ENCODE peak calls at places on chromosomes 6 and 20, in six cellular contexts. One of them, this sample, is unnamed.

GRCh38 chr20:10603971-10604864 is 69.6 kb downstream of the JAG1 start:
- DNase-seq in adrenal gland: peak
- DNase-seq in heart left ventricle: peak
- DNase-seq in IMR-90: peak
- DNase-seq in ovary: no peak
- DNase-seq in upper lobe of left lung: peak
- DNase-seq in this sample: peak

GRCh38 chr6:83125425-83125824 is 58.0 kb downstream of the DOP1A start:
- DNase-seq in adrenal gland: no peak
- DNase-seq in heart left ventricle: no peak
- DNase-seq in IMR-90: no peak
- DNase-seq in ovary: no peak
- DNase-seq in upper lobe of left lung: no peak
- DNase-seq in this sample: no peak

GRCh38 chr6:150417899-150418824 is 49.4 kb downstream of the IYD start:
- DNase-seq in adrenal gland: peak
- DNase-seq in heart left ventricle: no peak
- DNase-seq in IMR-90: peak
- DNase-seq in ovary: no peak
- DNase-seq in upper lobe of left lung: no peak
- DNase-seq in this sample: peak

GRCh38 chr6:73236147-73236750 is 11.0 kb upstream of the KHDC1L start:
- DNase-seq in adrenal gland: no peak
- DNase-seq in heart left ventricle: no peak
- DNase-seq in IMR-90: peak
- DNase-seq in ovary: no peak
- DNase-seq in upper lobe of left lung: no peak
- DNase-seq in this sample: no peak

GRCh38 chr6:119881416-119881815 is 531.9 kb upstream of the MAN1A1 start:
- DNase-seq in adrenal gland: no peak
- DNase-seq in heart left ventricle: no peak
- DNase-seq in IMR-90: no peak
- DNase-seq in ovary: no peak
- DNase-seq in upper lobe of left lung: no peak
- DNase-seq in this sample: no peak

GRCh38 chr6:33607784-33608161 is 13.3 kb upstream of the ITPR3 start:
- DNase-seq in adrenal gland: no peak
- DNase-seq in heart left ventricle: no peak
- DNase-seq in IMR-90: no peak
- DNase-seq in ovary: no peak
- DNase-seq in upper lobe of left lung: peak
- DNase-seq in this sample: no peak

GRCh38 chr20:47749367-47749766 is 35.9 kb downstream of the SULF2 start:
- DNase-seq in adrenal gland: no peak
- DNase-seq in heart left ventricle: peak
- DNase-seq in IMR-90: no peak
- DNase-seq in ovary: no peak
- DNase-seq in upper lobe of left lung: no peak
- DNase-seq in this sample: peak

GRCh38 chr20:46558511-46558959 is 8.1 kb upstream of the OCSTAMP start:
- DNase-seq in adrenal gland: peak
- DNase-seq in heart left ventricle: peak
- DNase-seq in IMR-90: peak
- DNase-seq in ovary: no peak
- DNase-seq in upper lobe of left lung: no peak
- DNase-seq in this sample: peak

GRCh38 chr6:20377623-20378265 is 23.9 kb upstream of the E2F3 start:
- DNase-seq in adrenal gland: no peak
- DNase-seq in heart left ventricle: no peak
- DNase-seq in IMR-90: peak
- DNase-seq in ovary: no peak
- DNase-seq in upper lobe of left lung: no peak
- DNase-seq in this sample: no peak

GRCh38 chr6:22906091-22906549 is 336.8 kb downstream of the HDGFL1 start:
- DNase-seq in adrenal gland: no peak
- DNase-seq in heart left ventricle: no peak
- DNase-seq in IMR-90: no peak
- DNase-seq in ovary: no peak
- DNase-seq in upper lobe of left lung: no peak
- DNase-seq in this sample: peak

GRCh38 chr20:47355489-47356219 is 845 bp downstream of the ZMYND8 start:
- DNase-seq in adrenal gland: no peak
- DNase-seq in heart left ventricle: no peak
- DNase-seq in IMR-90: no peak
- DNase-seq in ovary: no peak
- DNase-seq in upper lobe of left lung: no peak
- DNase-seq in this sample: no peak

GRCh38 chr20:20230741-20231140 is 137.2 kb upstream of the INSM1 start:
- DNase-seq in adrenal gland: no peak
- DNase-seq in heart left ventricle: no peak
- DNase-seq in IMR-90: no peak
- DNase-seq in ovary: no peak
- DNase-seq in upper lobe of left lung: no peak
- DNase-seq in this sample: no peak

GRCh38 chr20:19835533-19836222 is 77.6 kb downstream of the RIN2 start:
- DNase-seq in adrenal gland: no peak
- DNase-seq in heart left ventricle: peak
- DNase-seq in IMR-90: no peak
- DNase-seq in ovary: no peak
- DNase-seq in upper lobe of left lung: no peak
- DNase-seq in this sample: no peak

GRCh38 chr6:36298037-36298436 is 28.2 kb downstream of the PNPLA1 start:
- DNase-seq in adrenal gland: no peak
- DNase-seq in heart left ventricle: no peak
- DNase-seq in IMR-90: no peak
- DNase-seq in ovary: no peak
- DNase-seq in upper lobe of left lung: no peak
- DNase-seq in this sample: no peak

GRCh38 chr20:18506744-18507143 is 996 bp upstream of the SEC23B start:
- DNase-seq in adrenal gland: no peak
- DNase-seq in heart left ventricle: no peak
- DNase-seq in IMR-90: no peak
- DNase-seq in ovary: no peak
- DNase-seq in upper lobe of left lung: no peak
- DNase-seq in this sample: no peak

DNA sequence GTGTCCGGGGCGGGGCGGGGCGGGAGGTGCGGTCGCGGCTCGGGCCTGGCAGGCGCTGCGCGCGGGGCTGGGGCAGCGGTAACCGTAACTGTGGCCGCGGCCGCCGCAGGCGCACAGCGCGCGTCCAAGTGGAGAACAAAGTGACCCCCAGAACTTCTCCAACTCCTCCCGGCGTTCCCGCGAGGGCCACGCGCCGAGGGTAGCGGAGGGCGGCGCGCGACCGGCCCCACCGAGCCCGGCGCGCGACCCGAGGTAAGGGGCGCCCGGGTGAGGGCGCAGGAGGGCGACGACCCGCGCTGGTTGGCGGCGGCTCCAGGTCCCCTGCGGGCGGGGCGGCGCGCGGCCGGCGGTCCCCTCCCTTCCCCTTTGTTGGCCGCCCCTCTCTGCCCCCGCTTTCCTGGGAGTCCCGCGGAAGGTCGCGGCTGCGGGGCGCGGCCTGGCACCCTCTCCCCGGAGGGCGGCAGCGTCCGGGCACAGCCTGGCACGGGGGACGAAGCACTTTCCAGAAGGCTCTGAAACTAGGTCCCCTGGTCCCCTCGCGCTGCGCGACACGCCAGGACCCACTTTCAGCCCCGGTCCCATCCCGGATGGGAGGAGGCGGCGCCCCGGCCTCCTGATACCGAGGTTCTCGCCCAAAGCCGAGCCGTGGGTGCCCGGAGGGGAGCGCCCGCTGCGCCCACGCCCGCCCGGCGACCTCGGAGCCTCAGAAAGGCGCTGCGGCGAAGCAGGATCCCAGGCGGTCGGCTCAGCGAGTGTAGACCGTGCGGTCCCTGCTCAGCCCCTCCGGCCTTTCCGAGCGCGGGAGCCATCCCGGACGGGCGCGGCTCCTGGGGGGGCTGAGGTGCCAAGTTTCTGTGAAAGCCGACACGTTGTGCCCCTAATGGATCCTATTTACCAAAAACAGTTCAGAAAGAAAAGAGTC is at the start of gene TIAM2:
- DNase-seq in adrenal gland: peak
- DNase-seq in heart left ventricle: no peak
- DNase-seq in IMR-90: no peak
- DNase-seq in ovary: no peak
- DNase-seq in upper lobe of left lung: no peak
- DNase-seq in this sample: peak
- TF ChIP-seq POLR2A in adrenal gland: peak
- TF ChIP-seq POLR2A in heart left ventricle: no peak
- TF ChIP-seq POLR2A in IMR-90: no peak
- TF ChIP-seq POLR2A in ovary: no peak
- TF ChIP-seq POLR2A in upper lobe of left lung: no peak
- TF ChIP-seq POLR2A in this sample: no peak

GRCh38 chr20:38395165-38395564 is 40.0 kb downstream of the SNHG17 start:
- DNase-seq in adrenal gland: peak
- DNase-seq in heart left ventricle: no peak
- DNase-seq in IMR-90: no peak
- DNase-seq in ovary: no peak
- DNase-seq in upper lobe of left lung: no peak
- DNase-seq in this sample: no peak
- TF ChIP-seq POLR2A in adrenal gland: no peak
- TF ChIP-seq POLR2A in heart left ventricle: no peak
- TF ChIP-seq POLR2A in IMR-90: no peak
- TF ChIP-seq POLR2A in ovary: no peak
- TF ChIP-seq POLR2A in upper lobe of left lung: no peak
- TF ChIP-seq POLR2A in this sample: no peak

DNA sequence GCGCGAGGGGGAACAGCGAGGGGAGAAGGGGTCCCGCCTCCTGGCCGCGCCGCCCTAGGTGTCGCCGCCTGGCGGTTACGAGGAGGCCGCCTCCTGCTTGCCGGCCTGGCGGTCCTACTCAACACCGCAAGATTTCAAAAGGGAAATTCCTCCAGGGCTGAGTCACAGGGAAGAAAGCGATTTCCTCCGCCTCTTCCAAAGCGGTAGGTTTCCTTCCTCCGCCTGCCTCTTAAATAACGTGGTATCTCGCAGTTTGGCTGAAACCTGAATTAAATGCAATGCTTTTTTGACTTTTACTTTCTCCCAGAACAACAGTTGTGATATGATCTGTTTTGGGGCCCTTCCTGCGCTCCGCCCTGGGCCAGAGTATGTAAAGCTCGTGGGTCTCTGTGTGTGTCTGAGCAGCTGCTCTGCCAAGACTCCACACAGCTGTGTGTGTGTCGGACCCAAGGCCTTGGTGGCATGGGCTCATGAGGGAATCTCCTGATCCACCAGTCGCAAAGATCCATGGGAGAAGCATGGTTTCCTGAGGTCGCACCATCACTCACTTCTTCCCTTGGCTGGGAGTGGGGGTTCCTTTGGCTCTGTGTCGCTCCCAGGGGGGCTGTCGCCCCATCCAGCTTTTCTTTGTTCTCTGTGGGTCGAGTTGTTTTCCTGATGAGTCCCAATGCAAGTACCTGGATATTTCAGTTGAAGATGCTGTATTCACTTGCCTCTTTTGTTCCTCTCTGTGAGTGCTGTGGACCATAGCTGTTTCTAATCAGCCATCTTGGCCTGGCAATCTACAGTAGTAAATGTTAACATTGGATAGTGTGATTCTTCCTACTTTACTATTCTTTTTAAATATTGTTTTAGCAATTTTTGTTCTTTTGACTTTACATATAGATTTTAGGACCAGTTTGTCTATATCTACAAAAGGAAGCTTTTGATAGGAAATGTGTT is 31.6 kb upstream of the NOTCH4 start:
- DNase-seq in adrenal gland: peak
- DNase-seq in heart left ventricle: peak
- DNase-seq in IMR-90: peak
- DNase-seq in ovary: peak
- DNase-seq in upper lobe of left lung: peak
- DNase-seq in this sample: peak
- TF ChIP-seq POLR2A in adrenal gland: no peak
- TF ChIP-seq POLR2A in heart left ventricle: peak
- TF ChIP-seq POLR2A in IMR-90: peak
- TF ChIP-seq POLR2A in ovary: no peak
- TF ChIP-seq POLR2A in upper lobe of left lung: no peak
- TF ChIP-seq POLR2A in this sample: no peak

DNA sequence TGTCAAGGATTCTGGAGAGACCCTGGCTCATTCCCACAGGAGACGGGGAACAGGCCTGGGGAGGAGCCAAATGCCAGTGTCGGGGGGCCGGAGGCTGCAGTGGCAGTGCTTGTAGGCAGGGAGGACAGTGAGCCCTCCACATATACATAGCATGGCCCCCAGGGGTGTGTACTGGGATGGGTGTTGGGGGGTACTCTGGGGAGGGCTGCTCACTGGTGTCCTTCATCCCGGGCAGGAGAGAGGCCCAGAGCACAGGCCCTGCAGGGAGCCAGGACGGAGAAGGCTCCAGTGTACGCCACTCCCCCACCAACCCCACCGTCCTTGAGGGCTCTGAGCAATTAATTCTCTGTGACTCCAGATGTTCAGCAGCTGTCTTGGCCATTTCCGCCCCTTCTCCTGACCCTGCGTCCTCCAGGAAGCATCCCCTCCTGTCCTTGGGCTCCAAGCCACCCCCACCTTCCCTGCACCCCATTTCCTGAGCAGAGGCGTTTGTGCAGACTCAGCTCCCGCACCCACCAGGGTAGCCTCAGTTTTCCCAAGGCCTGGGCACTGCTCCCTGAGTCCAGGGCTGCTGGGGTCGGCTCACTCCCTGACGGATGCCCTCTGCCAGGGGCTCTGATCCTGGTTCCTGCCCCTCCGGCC is 3.4 kb upstream of the ABHD16B start:
- DNase-seq in adrenal gland: peak
- DNase-seq in heart left ventricle: peak
- DNase-seq in IMR-90: no peak
- DNase-seq in ovary: peak
- DNase-seq in upper lobe of left lung: no peak
- DNase-seq in this sample: no peak
- TF ChIP-seq POLR2A in adrenal gland: no peak
- TF ChIP-seq POLR2A in heart left ventricle: no peak
- TF ChIP-seq POLR2A in IMR-90: no peak
- TF ChIP-seq POLR2A in ovary: no peak
- TF ChIP-seq POLR2A in upper lobe of left lung: no peak
- TF ChIP-seq POLR2A in this sample: no peak

GRCh38 chr6:16759646-16760535 is 1.4 kb downstream of the ATXN1 start:
- DNase-seq in adrenal gland: peak
- DNase-seq in heart left ventricle: peak
- DNase-seq in IMR-90: peak
- DNase-seq in ovary: peak
- DNase-seq in upper lobe of left lung: peak
- DNase-seq in this sample: peak

GRCh38 chr6:16762265-16762546 is 946 bp upstream of the ATXN1 start:
- DNase-seq in adrenal gland: no peak
- DNase-seq in heart left ventricle: no peak
- DNase-seq in IMR-90: no peak
- DNase-seq in ovary: no peak
- DNase-seq in upper lobe of left lung: no peak
- DNase-seq in this sample: no peak

GRCh38 chr6:16760536-16761468 is at the start of gene ATXN1:
- DNase-seq in adrenal gland: peak
- DNase-seq in heart left ventricle: peak
- DNase-seq in IMR-90: peak
- DNase-seq in ovary: peak
- DNase-seq in upper lobe of left lung: peak
- DNase-seq in this sample: peak

GRCh38 chr6:16762547-16763477 is 1.6 kb upstream of the ATXN1 start:
- DNase-seq in adrenal gland: peak
- DNase-seq in heart left ventricle: peak
- DNase-seq in IMR-90: peak
- DNase-seq in ovary: peak
- DNase-seq in upper lobe of left lung: peak
- DNase-seq in this sample: peak

GRCh38 chr6:16761469-16762264 is 407 bp upstream of the ATXN1 start:
- DNase-seq in adrenal gland: peak
- DNase-seq in heart left ventricle: peak
- DNase-seq in IMR-90: peak
- DNase-seq in ovary: peak
- DNase-seq in upper lobe of left lung: peak
- DNase-seq in this sample: peak
- TF ChIP-seq POLR2A in adrenal gland: peak
- TF ChIP-seq POLR2A in heart left ventricle: no peak
- TF ChIP-seq POLR2A in IMR-90: peak
- TF ChIP-seq POLR2A in ovary: peak
- TF ChIP-seq POLR2A in upper lobe of left lung: peak
- TF ChIP-seq POLR2A in this sample: peak

This sample was measured in thyroid gland.